ENCODE peak calls at places on chromosomes 1 and 21, in five cellular contexts. R is CD8-positive, alpha-beta T cell; Z is uterus; E is aorta; W is Peyer's patch. X is an unnamed sample.

GRCh38 chr1:150997949-150998348 is 8.8 kb downstream of the MINDY1 start:
- DNase-seq in E (no peak), Z (no peak), R (no peak), W (no peak), X (no peak)

GRCh38 chr1:41892211-41892840 is 26.4 kb downstream of the HIVEP3 start:
- DNase-seq in R (no peak), Z (no peak), W (no peak), E (no peak), X (no peak)

GRCh38 chr1:942411-942821 is 16.6 kb downstream of the NOC2L start:
- DNase-seq in W (no peak), R (no peak), E (no peak), Z (no peak), X (no peak)

GRCh38 chr1:153680120-153680403 is 1.6 kb downstream of the NPR1 start:
- DNase-seq in Z (no peak), W (no peak), R (no peak), E (no peak), X (no peak)

GRCh38 chr1:24142546-24143431 is at the start of gene IL22RA1:
- DNase-seq in Z (no peak), W (no peak), E (no peak), R (no peak), X (no peak)

GRCh38 chr1:204130989-204131892 is 20.6 kb downstream of the ETNK2 start:
- DNase-seq in E (no peak), R (no peak), Z (peak), W (no peak), X (no peak)

GRCh38 chr1:12528021-12528852 is 89.8 kb downstream of the DHRS3 start:
- DNase-seq in Z (peak), E (peak), W (no peak), R (no peak), X (peak)

GRCh38 chr21:40054403-40054802 is 187.2 kb downstream of the PCP4 start:
- DNase-seq in R (no peak), Z (peak), W (no peak), E (peak), X (no peak)

GRCh38 chr1:3625151-3625907 is 514 bp downstream of the TPRG1L start:
- DNase-seq in Z (no peak), E (no peak), R (peak), W (peak), X (no peak)

GRCh38 chr1:13803546-13804239 is 103.7 kb downstream of the PRDM2 start:
- DNase-seq in E (no peak), W (no peak), Z (no peak), R (no peak), X (no peak)

GRCh38 chr1:188668083-188668482 is 1809.6 kb downstream of the BRINP3 start:
- DNase-seq in Z (no peak), R (no peak), E (no peak), W (no peak), X (no peak)

GRCh38 chr1:116127123-116127847 is 16.1 kb downstream of the MAB21L3 start:
- DNase-seq in Z (no peak), E (no peak), R (no peak), W (no peak), X (no peak)
- H3K27ac ChIP-seq in Z (no peak), E (no peak), R (no peak), W (no peak), X (no peak)

GRCh38 chr1:20588634-20589225 is at the start of gene CDA:
- DNase-seq in Z (no peak), W (no peak), R (no peak), E (no peak), X (no peak)
- H3K4me3 ChIP-seq in Z (peak), W (peak), R (no peak), E (no peak), X (peak)

GRCh38 chr1:228989992-228990827 is 254.9 kb downstream of the RHOU start:
- DNase-seq in R (no peak), E (peak), Z (peak), W (no peak), X (peak)
- H3K27ac ChIP-seq in R (no peak), E (no peak), Z (peak), W (peak), X (peak)

DNA sequence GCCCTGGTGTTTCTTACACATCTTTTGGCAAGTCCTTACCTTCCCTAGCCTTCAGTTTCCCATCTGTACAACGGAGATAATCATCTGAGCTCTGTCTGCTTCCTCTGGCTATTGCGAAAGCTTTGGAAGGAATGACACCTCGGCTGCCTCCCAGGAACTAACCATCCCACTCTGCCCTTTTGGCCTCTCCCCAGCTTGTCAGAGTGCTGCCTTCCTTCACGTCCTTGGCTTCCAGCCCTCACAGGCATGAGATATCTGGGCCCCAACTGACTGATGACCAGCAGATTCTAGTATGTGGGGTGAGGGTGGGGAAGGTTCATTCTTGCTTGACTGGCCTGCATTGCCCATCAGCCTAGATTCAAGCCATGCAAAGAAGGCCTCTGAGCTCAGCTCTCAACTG is 253.1 kb upstream of the FGGY start:
- DNase-seq in Z (peak), W (no peak), E (peak), R (no peak), X (no peak)
- H3K4me3 ChIP-seq in Z (no peak), W (no peak), E (no peak), R (no peak), X (no peak)

GRCh38 chr1:165496493-165496892 is 47.3 kb upstream of the LRRC52 start:
- DNase-seq in Z (no peak), W (no peak), E (no peak), R (no peak), X (no peak)

GRCh38 chr1:165497444-165498013 is 46.3 kb upstream of the LRRC52 start:
- DNase-seq in Z (no peak), E (no peak), R (no peak), W (no peak), X (no peak)

GRCh38 chr1:165495811-165496143 is 48.0 kb upstream of the LRRC52 start:
- DNase-seq in E (no peak), Z (no peak), R (no peak), W (no peak), X (no peak)

GRCh38 chr1:165492845-165493244 is 47.9 kb upstream of the RXRG start:
- DNase-seq in W (no peak), R (no peak), E (no peak), Z (no peak), X (no peak)

GRCh38 chr1:165494949-165495810 is 48.6 kb upstream of the LRRC52 start:
- DNase-seq in Z (no peak), R (no peak), E (no peak), W (no peak), X (no peak)
- H3K27ac ChIP-seq in Z (peak), R (no peak), E (no peak), W (no peak), X (no peak)

DNA sequence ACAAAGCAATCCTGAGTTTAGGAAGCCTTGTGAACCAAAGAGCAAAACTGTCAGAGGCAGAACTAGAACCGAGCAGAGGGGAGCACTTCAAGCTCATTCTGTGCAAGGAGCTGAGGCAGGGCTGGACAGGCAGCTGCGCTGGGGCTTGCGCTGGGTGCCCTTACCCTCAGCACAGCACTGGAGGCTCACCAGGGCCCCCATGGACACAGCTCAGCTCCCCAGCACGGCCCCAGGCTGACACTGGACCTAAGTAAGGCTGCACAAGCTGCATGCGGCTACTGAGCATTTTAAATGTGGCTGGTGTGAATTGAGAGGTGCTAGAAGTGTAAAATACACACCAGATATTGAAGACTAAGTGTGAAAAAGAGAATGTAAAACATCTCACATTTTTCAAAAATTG is 22.1 kb downstream of the TMEM63A start:
- DNase-seq in Z (no peak), W (no peak), R (no peak), E (no peak), X (no peak)
- H3K4me3 ChIP-seq in Z (no peak), W (no peak), R (no peak), E (no peak), X (no peak)

DNA sequence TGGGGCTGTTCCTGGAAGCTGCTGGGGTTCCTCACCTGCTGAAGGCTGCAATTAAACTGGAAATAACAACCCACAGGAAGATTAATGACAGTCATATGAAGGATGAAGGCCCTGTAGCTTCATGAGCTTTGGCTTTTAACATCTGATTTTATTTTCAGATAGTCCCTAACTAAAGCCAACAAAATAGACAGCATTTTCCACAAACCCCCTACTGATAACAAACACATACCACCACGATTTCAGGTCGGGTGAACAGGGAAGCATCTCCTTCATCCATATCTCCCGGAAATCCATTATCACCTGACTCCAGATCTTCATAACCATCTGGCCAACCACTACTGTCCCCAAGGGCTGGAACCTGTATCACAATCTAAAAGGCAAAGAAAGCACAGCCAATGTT is 169.6 kb downstream of the TGFBR3 start:
- DNase-seq in W (no peak), R (no peak), E (no peak), Z (no peak), X (no peak)
- H3K27ac ChIP-seq in W (no peak), R (no peak), E (no peak), Z (peak), X (no peak)

GRCh38 chr21:16070207-16070651 is 340.4 kb downstream of the USP25 start:
- DNase-seq in W (no peak), Z (peak), R (no peak), E (peak), X (no peak)

GRCh38 chr21:16072176-16072575 is 342.4 kb downstream of the USP25 start:
- DNase-seq in E (no peak), W (no peak), R (no peak), Z (no peak), X (no peak)

GRCh38 chr21:16069713-16070112 is 339.9 kb downstream of the USP25 start:
- DNase-seq in Z (no peak), R (no peak), E (no peak), W (no peak), X (no peak)

GRCh38 chr21:16071761-16072160 is 342.0 kb downstream of the USP25 start:
- DNase-seq in E (no peak), W (no peak), Z (no peak), R (no peak), X (no peak)

GRCh38 chr21:16071082-16071481 is 341.3 kb downstream of the USP25 start:
- DNase-seq in Z (peak), W (no peak), R (no peak), E (peak), X (no peak)
- H3K4me3 ChIP-seq in Z (peak), W (no peak), R (no peak), E (peak), X (peak)

GRCh38 chr1:158037876-158038359 is 44.5 kb downstream of the KIRREL1 start:
- DNase-seq in Z (peak), W (no peak), R (no peak), E (peak), X (no peak)
- H3K27ac ChIP-seq in Z (no peak), W (no peak), R (no peak), E (no peak), X (peak)

X was measured in coronary artery.